ENCODE peak calls at places on chromosomes 11 and 22, in six cellular contexts. R, O, V, A, H and K are unnamed samples.

GRCh38 chr11:128343870-128344269 is 243.5 kb downstream of the ETS1 start:
- DNase-seq in R (no peak), O (peak; percentile 16), V (no peak), A (no peak), H (no peak), K (no peak)

GRCh38 chr11:126834149-126834548 is 166.4 kb downstream of the KIRREL3 start:
- DNase-seq in R (no peak), O (no peak), V (no peak), A (peak; percentile 71), H (peak; percentile 56), K (peak; percentile 76)

GRCh38 chr22:31327786-31328544 is 18.2 kb downstream of the PATZ1 start:
- DNase-seq in R (no peak), O (no peak), V (no peak), A (no peak), H (no peak), K (no peak)

GRCh38 chr22:49934891-49935557 is 16.6 kb downstream of the CRELD2 start:
- DNase-seq in R (peak; percentile 72), O (peak; percentile 86), V (peak; percentile 87), A (peak; percentile 61), H (no peak), K (peak; percentile 39)

GRCh38 chr11:116072776-116073175 is 568.6 kb upstream of the CADM1 start:
- DNase-seq in R (no peak), O (peak; percentile 29), V (no peak), A (no peak), H (no peak), K (no peak)

GRCh38 chr11:4027746-4028145 is 66.9 kb upstream of the RRM1 start:
- DNase-seq in R (no peak), O (no peak), V (no peak), A (no peak), H (no peak), K (no peak)

GRCh38 chr11:22786475-22786874 is 43.1 kb downstream of the SVIP start:
- DNase-seq in R (no peak), O (peak; percentile 72), V (no peak), A (no peak), H (no peak), K (no peak)

GRCh38 chr11:112928136-112928535 is 33.1 kb upstream of the NCAM1 start:
- DNase-seq in R (no peak), O (no peak), V (no peak), A (no peak), H (no peak), K (no peak)

GRCh38 chr11:55572548-55572947 is 620 bp downstream of the OR4C16 start:
- DNase-seq in R (no peak), O (peak; percentile 48), V (no peak), A (no peak), H (no peak), K (no peak)

GRCh38 chr11:123671534-123671933 is 17.1 kb upstream of the SCN3B start:
- DNase-seq in R (no peak), O (no peak), V (no peak), A (no peak), H (no peak), K (no peak)